ENCODE peak calls at places on chromosomes 3 and 15, in eight cellular contexts. P is H9; Y is cardiac muscle cell; Z is lung; N is dorsolateral prefrontal cortex; M is CD4-positive, alpha-beta T cell; Q is ovary; T is mesendoderm. B is an unnamed sample.

GRCh38 chr3:94162700-94163099 is 99.8 kb downstream of the NSUN3 start:
- DNase-seq in P (no peak), Y (no peak), Z (no peak), N (no peak), M (no peak), Q (no peak), T (peak), B (no peak)

GRCh38 chr15:90268415-90268814 is 2.9 kb downstream of the NGRN start:
- DNase-seq in P (no peak), Y (no peak), Z (no peak), N (no peak), M (no peak), Q (no peak), T (peak), B (no peak)

GRCh38 chr3:25468866-25469319 is 40.8 kb downstream of the RARB start:
- DNase-seq in P (peak), Y (peak), Z (no peak), N (peak), M (no peak), Q (peak), T (no peak), B (no peak)

GRCh38 chr3:67923796-67924195 is 269.4 kb upstream of the SUCLG2 start:
- DNase-seq in P (no peak), Y (no peak), Z (no peak), N (no peak), M (no peak), Q (no peak), T (no peak), B (no peak)

GRCh38 chr3:27357665-27358258 is 11.4 kb downstream of the NEK10 start:
- DNase-seq in P (peak), Y (peak), Z (peak), N (no peak), M (peak), Q (no peak), T (peak), B (no peak)

GRCh38 chr15:66827039-66827697 is 125.1 kb downstream of the SMAD6 start:
- DNase-seq in P (peak), Y (no peak), Z (no peak), N (no peak), M (no peak), Q (no peak), T (no peak), B (no peak)

GRCh38 chr15:71800835-71801745 is 9.3 kb upstream of the NR2E3 start:
- DNase-seq in P (no peak), Y (peak), Z (peak), N (no peak), M (no peak), Q (no peak), T (peak), B (no peak)

GRCh38 chr15:51172190-51172589 is 77.5 kb upstream of the TNFAIP8L3 start:
- DNase-seq in P (no peak), Y (no peak), Z (no peak), N (no peak), M (no peak), Q (no peak), T (no peak), B (no peak)

GRCh38 chr3:10294030-10294591 is 1.4 kb upstream of the GHRL start:
- DNase-seq in P (no peak), Y (no peak), Z (no peak), N (no peak), M (no peak), Q (no peak), T (no peak), B (no peak)

DNA sequence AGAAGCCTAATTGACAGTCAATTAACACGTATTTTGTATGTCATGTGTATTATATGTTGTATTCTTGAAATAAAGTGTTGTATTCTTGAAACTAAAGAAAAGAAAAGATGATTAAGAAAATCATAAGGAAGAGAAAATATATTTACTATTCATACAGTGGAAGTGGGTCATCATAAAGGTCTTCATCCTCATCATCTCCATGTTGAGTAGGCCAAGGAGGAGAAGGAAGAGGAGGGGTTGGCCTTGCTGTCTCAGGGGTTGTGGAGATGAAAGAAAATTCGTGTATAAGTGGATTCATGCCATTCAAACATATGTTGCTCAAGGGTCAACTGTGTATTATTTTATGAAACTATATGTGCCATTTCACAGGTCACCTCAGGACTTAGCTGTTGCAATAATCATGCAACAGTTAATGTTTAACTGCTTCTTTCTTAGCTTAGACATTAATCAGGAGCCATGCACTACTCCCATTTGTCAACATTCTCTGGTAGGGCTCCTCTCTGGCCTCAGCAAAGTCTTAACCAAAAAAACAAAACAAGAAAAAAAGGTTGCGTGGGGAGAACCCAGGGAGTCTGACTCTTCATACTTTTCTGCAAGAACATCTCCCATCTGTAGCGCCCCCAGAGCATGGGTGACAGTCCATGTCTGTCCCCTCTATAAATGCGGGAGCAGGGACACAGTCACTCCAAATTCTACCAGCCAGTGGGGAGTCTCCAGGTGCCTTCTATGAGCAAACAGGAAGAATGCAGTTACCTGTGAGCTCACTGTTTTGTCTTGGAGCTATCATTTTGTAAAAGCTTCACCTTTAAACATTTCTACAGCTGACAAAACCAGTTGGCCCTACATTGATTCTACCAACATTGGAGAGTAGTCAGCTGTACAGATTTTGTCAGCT is 19.9 kb upstream of the LRRC2 start:
- DNase-seq in P (peak), Y (no peak), Z (no peak), N (no peak), M (no peak), Q (no peak), T (peak), B (no peak)
- H3K27ac ChIP-seq in P (peak), Y (no peak), Z (no peak), N (no peak), M (no peak), Q (no peak), T (no peak), B (no peak)

DNA sequence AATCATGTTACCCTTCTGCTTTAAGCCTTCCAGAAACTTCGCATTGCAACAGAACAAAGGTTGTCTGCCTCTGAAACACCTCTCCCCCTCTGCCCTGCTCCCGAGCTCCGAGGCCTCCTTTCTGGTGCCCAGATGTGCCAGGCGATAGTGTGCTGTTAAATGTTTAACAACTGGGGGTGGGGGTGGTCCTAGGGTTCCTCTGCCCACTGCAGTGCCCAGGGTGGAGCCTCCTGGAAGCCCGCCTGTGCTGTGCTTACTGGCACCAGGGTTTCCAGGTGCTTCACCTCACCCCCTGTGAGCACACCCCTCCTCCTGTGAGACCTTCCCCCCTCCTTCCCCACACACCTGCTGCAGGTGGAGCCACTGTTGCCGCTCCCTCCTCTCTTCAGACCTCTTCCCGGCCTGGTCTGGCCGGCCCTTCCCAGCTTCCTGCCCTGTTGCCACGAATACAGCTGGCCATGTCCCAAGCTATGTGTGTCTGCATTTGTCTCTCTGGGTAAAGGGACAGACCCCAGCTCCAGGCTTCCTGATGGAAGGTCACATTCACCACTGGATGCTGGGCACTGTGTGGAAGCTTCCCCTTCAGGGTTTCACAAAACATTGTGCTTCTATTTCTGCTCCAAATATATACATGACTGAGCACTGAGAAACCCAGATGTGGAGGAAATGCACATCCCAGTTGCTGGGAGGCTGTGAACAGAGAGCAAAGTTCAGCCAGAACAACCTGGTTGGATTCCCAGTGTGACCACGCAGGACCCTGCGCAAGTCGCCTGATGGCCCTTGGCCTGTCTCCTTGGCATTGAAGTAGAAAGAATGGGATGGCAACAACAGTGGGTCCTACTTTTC is 37.2 kb downstream of the MGLL start:
- DNase-seq in P (no peak), Y (no peak), Z (peak), N (no peak), M (no peak), Q (no peak), T (no peak), B (no peak)
- H3K27ac ChIP-seq in P (no peak), Y (no peak), Z (peak), N (peak), M (no peak), Q (no peak), T (no peak), B (no peak)

GRCh38 chr3:186940965-186941364 is 10.6 kb downstream of the ST6GAL1 start:
- DNase-seq in P (no peak), Y (peak), Z (peak), N (no peak), M (no peak), Q (peak), T (peak), B (no peak)
- H3K27ac ChIP-seq in P (no peak), Y (peak), Z (peak), N (no peak), M (no peak), Q (no peak), T (no peak), B (no peak)

GRCh38 chr3:30628188-30628930 is 22.0 kb downstream of the TGFBR2 start:
- DNase-seq in P (no peak), Y (no peak), Z (no peak), N (no peak), M (no peak), Q (no peak), T (peak), B (no peak)

GRCh38 chr3:30628931-30629590 is 22.7 kb downstream of the TGFBR2 start:
- DNase-seq in P (no peak), Y (peak), Z (no peak), N (no peak), M (no peak), Q (no peak), T (peak), B (no peak)

GRCh38 chr3:30625541-30626438 is 19.4 kb downstream of the TGFBR2 start:
- DNase-seq in P (no peak), Y (no peak), Z (no peak), N (no peak), M (no peak), Q (no peak), T (peak), B (no peak)

GRCh38 chr3:30629736-30630135 is 23.3 kb downstream of the TGFBR2 start:
- DNase-seq in P (no peak), Y (no peak), Z (no peak), N (no peak), M (no peak), Q (no peak), T (no peak), B (no peak)

GRCh38 chr3:30626443-30627181 is 20.2 kb downstream of the TGFBR2 start:
- DNase-seq in P (no peak), Y (no peak), Z (no peak), N (no peak), M (no peak), Q (no peak), T (peak), B (no peak)
- H3K27ac ChIP-seq in P (no peak), Y (no peak), Z (peak), N (no peak), M (peak), Q (no peak), T (no peak), B (no peak)

GRCh38 chr15:63049747-63050439 is 7.3 kb downstream of the TPM1 start:
- DNase-seq in P (no peak), Y (peak), Z (no peak), N (no peak), M (no peak), Q (no peak), T (no peak), B (no peak)
- H3K27ac ChIP-seq in P (no peak), Y (peak), Z (peak), N (peak), M (no peak), Q (peak), T (no peak), B (no peak)

GRCh38 chr3:106401666-106402319 is 533.0 kb upstream of the CBLB start:
- DNase-seq in P (no peak), Y (no peak), Z (no peak), N (no peak), M (no peak), Q (no peak), T (no peak), B (no peak)
- H3K27ac ChIP-seq in P (no peak), Y (no peak), Z (no peak), N (no peak), M (no peak), Q (no peak), T (no peak), B (no peak)

DNA sequence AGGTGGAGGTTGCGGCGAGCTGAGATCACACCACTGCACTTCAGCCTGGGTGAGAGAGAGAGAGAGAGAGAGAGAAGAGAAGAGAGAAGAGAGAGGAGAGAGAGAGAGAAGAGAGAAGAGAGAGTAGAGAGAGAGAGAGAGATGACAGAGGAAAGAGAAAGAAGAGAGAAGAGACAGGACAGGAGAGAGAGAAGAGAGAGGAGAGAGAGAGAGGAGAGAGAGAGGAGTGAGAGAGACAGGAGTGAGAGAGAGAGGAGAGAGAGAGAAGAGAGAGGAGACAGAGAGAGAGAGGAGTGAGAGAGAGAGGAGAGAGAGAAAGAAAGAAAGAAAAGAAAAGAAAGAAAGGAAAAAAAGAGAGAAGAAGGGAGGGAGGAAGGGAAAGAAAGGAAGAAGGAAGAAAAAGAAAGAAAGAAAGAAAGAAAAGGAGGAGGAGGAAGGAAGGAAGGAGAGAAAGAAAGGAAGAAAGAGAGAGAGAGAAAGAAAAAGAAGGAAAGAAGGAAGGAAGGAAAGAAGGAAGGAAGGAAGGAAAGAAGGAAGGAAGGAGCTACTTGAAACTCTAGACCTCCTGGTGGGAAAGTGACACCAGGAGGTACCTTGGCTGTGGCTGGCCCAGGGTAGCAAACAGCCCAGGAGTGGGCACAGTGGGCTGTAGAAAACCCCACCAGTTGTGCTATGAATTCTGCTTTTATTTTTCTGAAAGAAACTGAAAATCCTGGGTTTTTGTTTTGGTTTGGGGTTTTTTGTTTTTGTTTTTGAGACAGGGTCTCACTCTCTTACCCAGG is 88.0 kb downstream of the CCNL1 start:
- DNase-seq in P (no peak), Y (no peak), Z (no peak), N (no peak), M (no peak), Q (no peak), T (no peak), B (no peak)
- H3K27ac ChIP-seq in P (no peak), Y (no peak), Z (no peak), N (no peak), M (no peak), Q (no peak), T (no peak), B (no peak)

DNA sequence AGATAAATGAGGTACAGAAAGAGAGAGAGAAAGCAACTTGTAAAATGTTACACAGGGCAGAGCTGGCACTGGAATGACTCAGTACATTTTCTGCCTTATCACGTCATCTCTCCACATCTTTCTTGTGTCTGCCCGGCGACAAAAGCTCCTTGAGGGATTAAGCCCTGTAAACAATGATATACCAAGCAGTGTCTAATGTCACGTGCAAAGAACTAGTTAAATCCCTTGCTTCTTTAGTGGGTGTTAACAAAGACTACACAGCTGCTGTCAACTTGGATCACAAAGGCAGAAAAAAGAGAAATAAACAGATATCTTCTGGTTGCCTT is 48.0 kb upstream of the FRMD4B start:
- DNase-seq in P (no peak), Y (peak), Z (no peak), N (no peak), M (no peak), Q (no peak), T (no peak), B (no peak)
- H3K27ac ChIP-seq in P (no peak), Y (peak), Z (no peak), N (peak), M (no peak), Q (no peak), T (no peak), B (peak)

B was measured in caudate nucleus.